ENCODE peak calls at places on chromosomes 11 and 22, in four cellular contexts. T is Panc1, R is mesendoderm, W is RWPE2. C is an unnamed sample.

GRCh38 chr11:34899633-34900016 is 16.6 kb downstream of the APIP start:
- DNase-seq in W (no peak), T (no peak), R (peak; percentile 37), C (no peak)

GRCh38 chr11:2806351-2807058 is 79.1 kb downstream of the CDKN1C start:
- DNase-seq in W (peak; percentile 44), T (no peak), R (no peak), C (peak; percentile 57)

GRCh38 chr22:41687901-41688364 is 734 bp downstream of the SNU13 start:
- DNase-seq in T (no peak), R (peak; percentile 59), W (no peak), C (no peak)

GRCh38 chr22:30606455-30607299 is at the start of gene TCN2:
- DNase-seq in R (peak; percentile 97), W (no peak), T (no peak), C (peak; percentile 77)

GRCh38 chr11:9057032-9057431 is 34.4 kb downstream of the SCUBE2 start:
- DNase-seq in T (no peak), W (no peak), R (no peak), C (no peak)

GRCh38 chr22:31561238-31561887 is 65.0 kb downstream of the SFI1 start:
- DNase-seq in R (peak; percentile 92), T (peak; percentile 36), W (peak; percentile 73), C (peak; percentile 69)

GRCh38 chr11:60821827-60822599 is 19.9 kb upstream of the CCDC86 start:
- DNase-seq in T (no peak), W (no peak), R (no peak), C (no peak)

GRCh38 chr22:27105142-27106025 is 448.0 kb downstream of the MIAT start:
- DNase-seq in W (no peak), T (no peak), R (no peak), C (peak; percentile 57)

GRCh38 chr22:27207907-27208306 is 550.5 kb downstream of the MIAT start:
- DNase-seq in T (no peak), R (no peak), W (no peak), C (no peak)

GRCh38 chr11:26623076-26623666 is 51.1 kb upstream of the MUC15 start:
- DNase-seq in W (no peak), R (no peak), T (no peak), C (no peak)

GRCh38 chr22:33227791-33228190 is 169.6 kb upstream of the SYN3 start:
- DNase-seq in W (no peak), T (no peak), R (no peak), C (no peak)

GRCh38 chr22:32175751-32176644 is 16.9 kb upstream of the C22orf42 start:
- DNase-seq in R (peak; percentile 57), T (no peak), W (no peak), C (no peak)

GRCh38 chr11:45801723-45802315 is 3.1 kb upstream of the SLC35C1 start:
- DNase-seq in W (no peak), R (no peak), T (no peak), C (no peak)

GRCh38 chr11:78350101-78350645 is 67.4 kb downstream of the GAB2 start:
- DNase-seq in T (no peak), R (peak; percentile 64), W (no peak), C (no peak)

GRCh38 chr11:48036466-48036865 is 56.1 kb downstream of the PTPRJ start:
- DNase-seq in R (no peak), W (no peak), T (no peak), C (no peak)

GRCh38 chr11:1304376-1304775 is 5.1 kb downstream of the TOLLIP start:
- DNase-seq in W (no peak), R (no peak), T (no peak), C (no peak)

GRCh38 chr22:40641269-40641668 is 4.8 kb upstream of the MRTFA start:
- DNase-seq in W (no peak), R (peak; percentile 70), T (no peak), C (no peak)

GRCh38 chr11:22795914-22796313 is 33.7 kb downstream of the SVIP start:
- DNase-seq in W (no peak), R (no peak), T (no peak), C (no peak)

GRCh38 chr22:40031766-40032470 is 37.2 kb downstream of the FAM83F start:
- DNase-seq in W (no peak), R (no peak), T (no peak), C (no peak)

GRCh38 chr11:1817511-1817910 is 17.3 kb upstream of the SYT8 start:
- DNase-seq in R (no peak), T (no peak), W (no peak), C (no peak)

GRCh38 chr11:95863486-95864140 is 60.3 kb downstream of the MTMR2 start:
- DNase-seq in W (no peak), R (no peak), T (no peak), C (no peak)

GRCh38 chr11:123740787-123741158 is 687 bp downstream of the ZNF202 start:
- DNase-seq in W (no peak), R (peak; percentile 10), T (no peak), C (no peak)

GRCh38 chr11:125085301-125086081 is 22.4 kb downstream of the SLC37A2 start:
- DNase-seq in W (no peak), T (no peak), R (peak; percentile 30), C (no peak)

GRCh38 chr11:57903441-57904123 is 120.1 kb upstream of the OR9Q1 start:
- DNase-seq in W (peak; percentile 70), R (peak; percentile 68), T (no peak), C (no peak)

GRCh38 chr11:104897891-104898684 is at the start of gene CASP12:
- DNase-seq in T (no peak), W (no peak), R (peak; percentile 19), C (no peak)

GRCh38 chr11:69645801-69646492 is 5.0 kb downstream of the CCND1 start:
- DNase-seq in W (peak; percentile 43), R (no peak), T (no peak), C (no peak)

GRCh38 chr11:62708423-62709261 is 1.2 kb downstream of the GNG3 start:
- DNase-seq in R (peak; percentile 62), T (no peak), W (peak; percentile 67), C (peak; percentile 28)

GRCh38 chr11:63847363-63847762 is 8.5 kb downstream of the MARK2 start:
- DNase-seq in R (peak; percentile 84), W (no peak), T (no peak), C (no peak)

GRCh38 chr11:127199306-127199801 is 198.8 kb upstream of the KIRREL3 start:
- DNase-seq in R (peak; percentile 75), W (no peak), T (no peak), C (no peak)

GRCh38 chr22:49230194-49230577 is 597.5 kb downstream of the BRD1 start:
- DNase-seq in W (no peak), T (no peak), R (peak; percentile 63), C (no peak)

GRCh38 chr11:60880635-60881282 is 13.4 kb downstream of the ZP1 start:
- DNase-seq in T (no peak), R (no peak), W (no peak), C (peak; percentile 5)

GRCh38 chr22:41123151-41123550 is 30.8 kb downstream of the EP300 start:
- DNase-seq in W (no peak), R (no peak), T (no peak), C (no peak)

GRCh38 chr11:121257289-121257688 is 35.3 kb upstream of the SC5D start:
- DNase-seq in R (no peak), W (no peak), T (no peak), C (no peak)

GRCh38 chr11:125413226-125413625 is 82.8 kb downstream of the FEZ1 start:
- DNase-seq in R (no peak), W (no peak), T (no peak), C (no peak)

GRCh38 chr11:27786331-27786730 is 86.1 kb upstream of the BDNF start:
- DNase-seq in R (no peak), W (no peak), T (no peak), C (no peak)

GRCh38 chr22:49208768-49209252 is 618.9 kb downstream of the BRD1 start:
- DNase-seq in W (peak; percentile 19), R (peak; percentile 35), T (no peak), C (no peak)

GRCh38 chr11:119310682-119311052 is 6.3 kb downstream of the MCAM start:
- DNase-seq in R (no peak), T (no peak), W (no peak), C (no peak)

GRCh38 chr22:23180893-23181762 is 819 bp downstream of the BCR start:
- DNase-seq in W (no peak), R (peak; percentile 55), T (no peak), C (peak; percentile 70)

GRCh38 chr11:68509105-68509504 is 48.6 kb downstream of the PPP6R3 start:
- DNase-seq in R (no peak), T (no peak), W (no peak), C (no peak)

GRCh38 chr11:68508425-68508824 is 47.9 kb downstream of the PPP6R3 start:
- DNase-seq in R (no peak), W (no peak), T (no peak), C (no peak)

GRCh38 chr11:68505596-68505995 is 45.0 kb downstream of the PPP6R3 start:
- DNase-seq in T (no peak), W (no peak), R (no peak), C (no peak)

GRCh38 chr11:68504432-68505066 is 44.0 kb downstream of the PPP6R3 start:
- DNase-seq in T (no peak), W (no peak), R (no peak), C (no peak)

GRCh38 chr11:68506908-68507307 is 46.4 kb downstream of the PPP6R3 start:
- DNase-seq in W (no peak), R (peak; percentile 24), T (no peak), C (no peak)
- H3K4me1 ChIP-seq in W (no peaks in the 10 kb centered on the region), R (peaks cover 2% of the 10 kb centered on the region), T (peaks cover 43% of the 10 kb centered on the region), C (no peaks in the 10 kb centered on the region)

GRCh38 chr11:102426000-102426399 is 26.6 kb downstream of the TMEM123 start:
- DNase-seq in W (no peak), R (no peak), T (no peak), C (no peak)
- H3K4me1 ChIP-seq in W (no peaks in the 10 kb centered on the region), R (no peaks in the 10 kb centered on the region), T (peaks cover 40% of the 10 kb centered on the region), C (no peaks in the 10 kb centered on the region)

GRCh38 chr22:19169947-19170318 is 8.6 kb downstream of the SLC25A1 start:
- DNase-seq in R (no peak), W (no peak), T (no peak), C (no peak)
- H3K4me1 ChIP-seq in R (peaks cover 10% of the 10 kb centered on the region), W (peaks cover 17% of the 10 kb centered on the region), T (peaks cover 24% of the 10 kb centered on the region), C (peaks cover 39% of the 10 kb centered on the region)

DNA sequence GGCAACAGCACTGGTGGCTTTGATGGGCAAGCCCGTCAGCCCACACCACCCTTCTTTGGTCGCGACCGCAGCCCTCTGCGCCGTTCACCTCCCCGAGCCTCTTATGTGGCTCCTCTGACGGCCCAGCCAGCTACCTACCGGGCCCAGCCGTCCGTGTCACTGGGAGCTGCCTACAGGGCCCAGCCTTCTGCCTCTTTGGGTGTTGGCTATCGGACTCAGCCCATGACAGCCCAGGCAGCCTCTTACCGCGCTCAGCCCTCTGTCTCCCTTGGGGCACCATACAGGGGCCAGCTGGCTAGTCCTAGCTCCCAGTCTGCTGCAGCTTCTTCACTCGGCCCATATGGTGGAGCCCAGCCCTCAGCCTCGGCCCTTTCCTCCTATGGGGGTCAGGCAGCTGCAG is 8.0 kb downstream of the RBM14 start:
- DNase-seq in W (no peak), T (no peak), R (no peak), C (no peak)
- H3K4me1 ChIP-seq in W (peaks cover 6% of the 10 kb centered on the region), T (peaks cover 19% of the 10 kb centered on the region), R (no peaks in the 10 kb centered on the region), C (peaks cover 45% of the 10 kb centered on the region)

GRCh38 chr22:47149976-47150375 is 387.5 kb downstream of the TBC1D22A start:
- DNase-seq in W (no peak), T (no peak), R (no peak), C (no peak)
- H3K4me1 ChIP-seq in W (no peaks in the 10 kb centered on the region), T (peaks cover 3% of the 10 kb centered on the region), R (no peaks in the 10 kb centered on the region), C (peaks cover 11% of the 10 kb centered on the region)